ENCODE peak calls at places on chromosomes 13 and 19, in six cellular contexts. S, G, W, T, D and C are unnamed samples.
A peak's percentile ranks its signal among the peaks of the same experiment; 100 is the strongest.

GRCh38 chr13:97648881-97649224 is 214.9 kb downstream of the RAP2A start:
- DNase-seq in D (no peak), G (no peak), W (no peak), S (no peak), T (no peak), C (no peak)

GRCh38 chr13:33639640-33640080 is 178.3 kb upstream of the RFC3 start:
- DNase-seq in D (no peak), T (no peak), G (peak; percentile 25), S (no peak), W (no peak), C (no peak)

GRCh38 chr13:26601669-26602068 is 44.2 kb downstream of the WASF3 start:
- DNase-seq in T (no peak), W (no peak), S (no peak), D (peak; percentile 4), G (peak; percentile 41), C (peak; percentile 50)

GRCh38 chr13:113371061-113371460 is 7.1 kb upstream of the GRTP1 start:
- DNase-seq in S (peak; percentile 57), T (no peak), D (no peak), W (no peak), G (no peak), C (no peak)

GRCh38 chr19:56966225-56966696 is 125.7 kb upstream of the PEG3 start:
- DNase-seq in T (no peak), D (no peak), W (no peak), S (no peak), G (no peak), C (peak; percentile 50)

GRCh38 chr13:35530147-35530546 is 53.7 kb upstream of the MAB21L1 start:
- DNase-seq in W (no peak), D (no peak), T (peak; percentile 83), S (no peak), G (no peak), C (no peak)

GRCh38 chr13:36341718-36342117 is 4.5 kb downstream of the SPART start:
- DNase-seq in S (no peak), G (no peak), W (no peak), T (no peak), D (no peak), C (no peak)

GRCh38 chr13:101465877-101466276 is 13.4 kb downstream of the ITGBL1 start:
- DNase-seq in W (no peak), S (no peak), D (no peak), G (no peak), T (no peak), C (no peak)

GRCh38 chr13:37201081-37201480 is 95.6 kb upstream of the CSNK1A1L start:
- DNase-seq in G (no peak), D (no peak), W (no peak), S (no peak), T (no peak), C (no peak)

GRCh38 chr19:45641274-45642105 is 2.3 kb upstream of the EML2 start:
- DNase-seq in G (peak; percentile 97), T (no peak), S (peak; percentile 87), W (peak; percentile 86), D (peak; percentile 91), C (peak; percentile 93)

GRCh38 chr19:49064768-49065611 is at the start of gene NTF4:
- DNase-seq in W (no peak), S (no peak), T (peak; percentile 69), D (peak; percentile 24), G (no peak), C (peak; percentile 42)

GRCh38 chr13:43985437-43986051 is 105.8 kb downstream of the LACC1 start:
- DNase-seq in D (no peak), T (no peak), G (no peak), S (no peak), W (no peak), C (no peak)

GRCh38 chr13:46343279-46343949 is 43.6 kb downstream of the RUBCNL start:
- DNase-seq in W (no peak), D (no peak), T (no peak), S (no peak), G (no peak), C (no peak)

GRCh38 chr13:44271915-44272341 is 101.7 kb upstream of the SERP2 start:
- DNase-seq in W (peak; percentile 55), D (no peak), S (peak; percentile 83), G (no peak), T (peak; percentile 60), C (no peak)

GRCh38 chr13:94329277-94329676 is 150.2 kb downstream of the DCT start:
- DNase-seq in S (no peak), G (no peak), W (no peak), T (no peak), D (no peak), C (no peak)

DNA sequence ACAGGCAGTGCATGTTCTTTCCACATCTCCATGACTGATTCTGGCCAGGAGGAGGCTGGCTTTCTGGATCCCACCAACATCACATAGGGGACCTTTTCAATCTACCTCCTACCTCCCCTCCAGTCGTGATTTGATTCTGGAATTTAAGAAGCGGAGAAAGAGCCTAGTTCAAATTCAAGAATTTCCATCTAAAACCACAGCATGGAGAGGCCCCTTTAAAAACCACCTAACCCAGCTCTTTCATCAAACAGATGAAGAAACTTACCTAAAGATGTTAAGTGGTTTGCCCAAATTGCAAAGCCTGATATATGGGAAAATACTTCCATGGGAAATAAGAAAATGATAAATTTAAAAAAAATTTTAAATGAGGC is 45.6 kb downstream of the RFX2 start:
- DNase-seq in T (no peak), D (no peak), W (no peak), G (no peak), S (no peak), C (no peak)
- H3K4me1 ChIP-seq in T (peaks cover 18% of the 10 kb centered on the region), D (peaks cover 33% of the 10 kb centered on the region), W (peaks cover 15% of the 10 kb centered on the region), G (no peaks in the 10 kb centered on the region), S (peaks cover 98% of the 10 kb centered on the region), C (peaks cover 3% of the 10 kb centered on the region)

GRCh38 chr13:85377783-85378182 is 421.4 kb downstream of the SLITRK6 start:
- DNase-seq in D (no peak), S (no peak), T (no peak), W (no peak), G (no peak), C (no peak)
- H3K4me1 ChIP-seq in D (no peaks in the 10 kb centered on the region), S (no peaks in the 10 kb centered on the region), T (no peaks in the 10 kb centered on the region), W (no peaks in the 10 kb centered on the region), G (peaks cover 43% of the 10 kb centered on the region), C (no peaks in the 10 kb centered on the region)

GRCh38 chr19:58516246-58516836 is 3.3 kb downstream of the ZBTB45 start:
- DNase-seq in W (no peak), T (no peak), S (no peak), D (no peak), G (no peak), C (no peak)

GRCh38 chr19:58515259-58515658 is 3.5 kb upstream of the SLC27A5 start:
- DNase-seq in T (no peak), S (no peak), D (no peak), G (no peak), W (no peak), C (no peak)

GRCh38 chr19:58518261-58519086 is 1.1 kb downstream of the ZBTB45 start:
- DNase-seq in W (no peak), T (no peak), G (peak; percentile 19), D (no peak), S (no peak), C (no peak)

GRCh38 chr19:58519087-58519354 is 589 bp downstream of the ZBTB45 start:
- DNase-seq in G (peak; percentile 76), W (peak; percentile 82), S (peak; percentile 79), D (peak; percentile 63), T (peak; percentile 82), C (peak; percentile 84)

DNA sequence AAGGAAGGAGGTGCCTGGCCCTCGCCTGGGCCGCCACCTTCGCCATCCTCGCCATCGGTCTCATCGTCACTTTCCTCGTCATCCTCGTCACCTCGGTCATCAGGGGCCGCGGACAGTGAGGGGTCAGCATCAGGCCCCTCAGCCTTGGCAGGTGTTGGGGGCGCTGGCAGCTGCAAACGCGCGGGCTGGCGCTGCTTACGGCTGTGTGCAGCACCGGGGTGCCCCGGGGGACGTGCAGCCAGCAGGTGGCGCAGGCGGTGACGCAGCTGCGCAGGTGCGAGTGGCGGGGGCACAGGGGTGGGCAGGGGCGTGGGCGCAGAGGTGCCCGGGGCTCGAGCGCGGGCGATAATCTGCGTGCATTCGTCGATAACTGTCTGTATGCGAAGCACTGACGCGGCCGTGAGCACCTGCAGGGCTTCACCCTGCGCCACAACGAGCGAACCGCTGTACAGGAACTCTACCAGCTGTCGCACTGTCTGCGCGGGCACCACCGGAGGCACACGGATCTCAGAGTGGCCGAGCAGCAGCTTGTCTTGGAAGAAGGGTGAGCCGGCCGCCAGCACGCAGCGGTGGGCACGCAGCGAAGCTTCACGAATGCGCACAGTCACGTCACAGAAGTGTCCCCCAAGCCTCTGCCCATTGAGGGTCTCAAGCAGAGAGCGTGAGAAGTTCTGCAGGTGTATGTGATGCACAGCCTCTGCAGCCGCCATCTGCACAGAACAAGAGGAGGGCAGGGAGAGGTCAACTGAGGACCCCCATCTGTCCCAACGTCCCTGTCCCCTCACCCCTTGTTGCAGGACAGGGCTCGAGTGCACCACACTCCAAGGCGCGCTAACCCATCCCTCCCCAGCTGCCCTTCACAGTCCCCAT is 2.4 kb downstream of the ZBTB45 start:
- DNase-seq in S (no peak), T (no peak), W (no peak), G (no peak), D (no peak), C (no peak)
- H3K4me1 ChIP-seq in S (peaks cover 56% of the 10 kb centered on the region), T (no peaks in the 10 kb centered on the region), W (no peaks in the 10 kb centered on the region), G (peaks cover 20% of the 10 kb centered on the region), D (peaks cover 20% of the 10 kb centered on the region), C (no peaks in the 10 kb centered on the region)

GRCh38 chr13:40697711-40698110 is 31.3 kb upstream of the FOXO1 start:
- DNase-seq in D (no peak), G (peak; percentile 89), W (no peak), S (no peak), T (no peak), C (no peak)
- H3K4me1 ChIP-seq in D (no peaks in the 10 kb centered on the region), G (peaks cover 82% of the 10 kb centered on the region), W (no peaks in the 10 kb centered on the region), S (no peaks in the 10 kb centered on the region), T (no peaks in the 10 kb centered on the region), C (peaks cover 5% of the 10 kb centered on the region)

GRCh38 chr19:12113121-12113520 is 27.0 kb downstream of the ZNF20 start:
- DNase-seq in S (no peak), D (no peak), T (no peak), W (no peak), G (no peak), C (no peak)

GRCh38 chr19:12112701-12113100 is 27.4 kb downstream of the ZNF20 start:
- DNase-seq in T (no peak), S (no peak), G (no peak), D (no peak), W (no peak), C (no peak)

GRCh38 chr19:12112238-12112637 is 27.9 kb downstream of the ZNF20 start:
- DNase-seq in S (no peak), G (no peak), W (no peak), T (no peak), D (no peak), C (no peak)

DNA sequence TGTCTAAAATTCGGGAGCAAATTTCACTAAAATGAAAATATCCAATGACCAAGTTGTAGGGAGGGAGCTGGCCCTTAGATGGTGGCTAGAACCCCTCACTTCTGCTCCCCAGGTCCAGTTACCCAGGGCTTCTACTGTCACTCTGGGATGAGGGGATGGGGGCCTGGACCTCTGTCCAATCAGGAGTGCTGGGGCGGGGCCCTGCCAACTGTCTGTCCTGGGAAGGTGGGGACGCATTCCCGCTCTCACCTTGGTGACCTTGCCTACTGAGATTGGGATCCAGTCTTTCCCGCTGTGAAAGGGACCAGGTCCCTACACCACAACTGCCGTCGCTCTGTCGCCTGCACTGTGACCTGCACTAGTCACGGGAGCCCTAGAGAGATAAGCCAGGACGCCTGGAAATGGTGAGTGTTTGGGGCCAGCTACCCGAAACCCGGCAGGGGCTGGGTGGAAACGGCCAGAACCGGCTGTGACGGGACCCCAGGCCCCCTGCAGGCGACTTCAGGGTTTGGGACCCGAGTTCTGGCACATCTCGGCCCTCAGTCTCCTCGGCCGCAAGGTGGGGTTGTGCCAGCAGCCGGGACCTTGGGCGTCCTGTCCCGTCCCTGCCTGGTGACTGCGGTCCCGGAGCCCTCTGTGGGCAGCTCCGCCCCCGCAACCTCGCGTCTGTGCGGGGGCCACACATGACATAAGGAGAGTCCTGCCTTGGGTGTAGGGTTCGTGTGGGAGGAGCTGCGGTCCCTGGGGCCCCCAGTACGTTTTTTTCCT is 22.8 kb downstream of the ZNF20 start:
- DNase-seq in G (no peak), T (no peak), D (no peak), S (no peak), W (no peak), C (no peak)
- H3K4me1 ChIP-seq in G (no peaks in the 10 kb centered on the region), T (no peaks in the 10 kb centered on the region), D (no peaks in the 10 kb centered on the region), S (no peaks in the 10 kb centered on the region), W (no peaks in the 10 kb centered on the region), C (peaks cover 3% of the 10 kb centered on the region)